ENCODE peak calls at places on chromosomes 2 and 18, in nine cellular contexts. S is tibial artery, J is osteoblast, H is H9, G is transverse colon, P is lower lobe of right lung, K is GM12878, L is heart left ventricle, F is heart right ventricle. E is an unnamed sample.
A peak's percentile ranks its signal among the peaks of the same experiment; 100 is the strongest.

GRCh38 chr2:96537734-96538486 is 1.4 kb downstream of the ARID5A start:
- DNase-seq in S (no peak), J (peak; percentile 69), H (no peak), G (no peak), P (no peak), K (no peak), L (no peak), F (peak; percentile 21), E (peak; percentile 53)

GRCh38 chr2:105802587-105802986 is 57.9 kb downstream of the NCK2 start:
- DNase-seq in S (no peak), J (no peak), H (no peak), G (no peak), P (no peak), K (peak; percentile 74), L (no peak), F (no peak), E (peak; percentile 42)

GRCh38 chr18:78244779-78245178 is 734.8 kb upstream of the SALL3 start:
- DNase-seq in S (no peak), J (no peak), H (no peak), G (no peak), P (no peak), K (no peak), L (no peak), F (no peak), E (no peak)

GRCh38 chr2:130332271-130333073 is 10.2 kb upstream of the IMP4 start:
- DNase-seq in S (no peak), J (peak; percentile 97), H (peak; percentile 79), G (peak; percentile 79), P (peak; percentile 80), K (no peak), L (peak; percentile 83), F (peak; percentile 59), E (peak; percentile 61)

GRCh38 chr18:50866765-50867164 is 12.2 kb upstream of the ME2 start:
- DNase-seq in S (no peak), J (no peak), H (no peak), G (no peak), P (no peak), K (no peak), L (no peak), F (no peak), E (no peak)

GRCh38 chr2:216616083-216616678 is 17.0 kb upstream of the IGFBP2 start:
- DNase-seq in S (no peak), J (no peak), H (no peak), G (no peak), P (no peak), K (no peak), L (no peak), F (no peak), E (no peak)

GRCh38 chr2:25517701-25518100 is 155.7 kb downstream of the DTNB start:
- DNase-seq in S (no peak), J (no peak), H (no peak), G (no peak), P (no peak), K (no peak), L (no peak), F (no peak), E (no peak)

GRCh38 chr2:10305715-10306114 is 3.0 kb downstream of the HPCAL1 start:
- DNase-seq in S (no peak), J (peak; percentile 73), H (peak; percentile 64), G (peak; percentile 21), P (no peak), K (no peak), L (no peak), F (no peak), E (peak; percentile 39)

DNA sequence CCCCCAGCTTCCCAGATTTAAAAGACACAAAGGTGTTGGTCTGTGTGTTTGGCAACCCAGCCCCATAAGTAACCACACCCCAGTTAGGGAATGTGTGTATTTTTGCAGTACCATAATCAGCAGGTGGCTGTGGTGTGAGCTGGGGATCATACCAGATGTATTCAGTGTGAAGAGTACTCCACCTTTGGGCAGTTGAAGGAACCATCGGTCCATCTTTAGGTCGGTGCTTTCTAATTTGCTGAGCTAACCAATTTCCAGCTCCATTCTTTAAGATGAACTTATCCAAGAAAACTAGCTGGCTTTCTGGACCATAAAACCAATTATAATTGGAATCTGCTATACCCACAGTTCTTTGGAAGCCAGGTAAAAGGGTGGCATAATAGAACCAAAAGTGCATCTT is 3.2 kb downstream of the DSEL start:
- DNase-seq in S (no peak), J (no peak), H (no peak), G (no peak), P (no peak), K (no peak), L (no peak), F (no peak), E (no peak)
- TF ChIP-seq CTCF in S (no peak), J (peak; percentile 27), H (peak; percentile 43), G (no peak), P (no peak), K (no peak), L (no peak), F (no peak), E (no peak)

GRCh38 chr2:2156881-2157280 is 174.2 kb downstream of the MYT1L start:
- DNase-seq in S (no peak), J (no peak), H (no peak), G (no peak), P (no peak), K (no peak), L (no peak), F (no peak), E (no peak)

GRCh38 chr2:2158915-2159314 is 172.2 kb downstream of the MYT1L start:
- DNase-seq in S (no peak), J (no peak), H (no peak), G (no peak), P (no peak), K (no peak), L (no peak), F (no peak), E (no peak)

GRCh38 chr2:2157400-2157799 is 173.7 kb downstream of the MYT1L start:
- DNase-seq in S (no peak), J (no peak), H (no peak), G (no peak), P (no peak), K (no peak), L (no peak), F (no peak), E (no peak)

GRCh38 chr2:2159336-2159735 is 171.7 kb downstream of the MYT1L start:
- DNase-seq in S (no peak), J (no peak), H (no peak), G (no peak), P (no peak), K (no peak), L (no peak), F (no peak), E (no peak)

GRCh38 chr2:2158176-2158826 is 172.8 kb downstream of the MYT1L start:
- DNase-seq in S (no peak), J (no peak), H (no peak), G (no peak), P (no peak), K (no peak), L (no peak), F (no peak), E (no peak)
- H3K9me3 ChIP-seq in S (peaks cover 11% of the 10 kb centered on the region), J (peaks cover 3% of the 10 kb centered on the region), H (peaks cover 4% of the 10 kb centered on the region), G (peaks cover 11% of the 10 kb centered on the region), P (peaks cover 8% of the 10 kb centered on the region), K (no peaks in the 10 kb centered on the region), L (peaks cover 2% of the 10 kb centered on the region), F (peaks cover 5% of the 10 kb centered on the region), E (peaks cover 3% of the 10 kb centered on the region)

GRCh38 chr2:160338891-160339290 is 138.8 kb upstream of the ITGB6 start:
- DNase-seq in S (peak; percentile 61), J (no peak), H (no peak), G (peak; percentile 22), P (no peak), K (no peak), L (no peak), F (peak; percentile 36), E (no peak)

GRCh38 chr2:160337728-160338127 is 137.7 kb upstream of the ITGB6 start:
- DNase-seq in S (no peak), J (no peak), H (no peak), G (no peak), P (no peak), K (no peak), L (no peak), F (no peak), E (no peak)

GRCh38 chr2:160336091-160336490 is 136.0 kb upstream of the ITGB6 start:
- DNase-seq in S (no peak), J (no peak), H (no peak), G (no peak), P (no peak), K (no peak), L (no peak), F (no peak), E (no peak)

GRCh38 chr2:160339726-160340125 is 139.7 kb upstream of the ITGB6 start:
- DNase-seq in S (no peak), J (no peak), H (no peak), G (no peak), P (no peak), K (no peak), L (no peak), F (no peak), E (no peak)

GRCh38 chr2:160339291-160339690 is 139.2 kb upstream of the ITGB6 start:
- DNase-seq in S (no peak), J (no peak), H (no peak), G (no peak), P (no peak), K (no peak), L (no peak), F (no peak), E (no peak)
- H3K27ac ChIP-seq in S (no peak overlapping the region), J (no peak overlapping the region), H (no peak overlapping the region), G (peak overlapping the region; percentile 59), P (no peak overlapping the region), K (no peak overlapping the region), L (peak overlapping the region; percentile 42), F (no peak overlapping the region), E (no peak overlapping the region)

GRCh38 chr18:59699061-59699460 is 1.8 kb upstream of the CCBE1 start:
- DNase-seq in S (no peak), J (no peak), H (no peak), G (no peak), P (no peak), K (no peak), L (no peak), F (no peak), E (no peak)

GRCh38 chr18:59695551-59695950 is 1.7 kb downstream of the CCBE1 start:
- DNase-seq in S (no peak), J (no peak), H (no peak), G (no peak), P (no peak), K (no peak), L (no peak), F (no peak), E (no peak)

GRCh38 chr18:59694824-59695223 is 2.4 kb downstream of the CCBE1 start:
- DNase-seq in S (no peak), J (no peak), H (no peak), G (no peak), P (no peak), K (no peak), L (no peak), F (no peak), E (no peak)

GRCh38 chr18:59697236-59697932 is at the start of gene CCBE1:
- DNase-seq in S (no peak), J (peak; percentile 95), H (peak; percentile 86), G (peak; percentile 72), P (peak; percentile 71), K (no peak), L (peak; percentile 80), F (peak; percentile 15), E (no peak)

DNA sequence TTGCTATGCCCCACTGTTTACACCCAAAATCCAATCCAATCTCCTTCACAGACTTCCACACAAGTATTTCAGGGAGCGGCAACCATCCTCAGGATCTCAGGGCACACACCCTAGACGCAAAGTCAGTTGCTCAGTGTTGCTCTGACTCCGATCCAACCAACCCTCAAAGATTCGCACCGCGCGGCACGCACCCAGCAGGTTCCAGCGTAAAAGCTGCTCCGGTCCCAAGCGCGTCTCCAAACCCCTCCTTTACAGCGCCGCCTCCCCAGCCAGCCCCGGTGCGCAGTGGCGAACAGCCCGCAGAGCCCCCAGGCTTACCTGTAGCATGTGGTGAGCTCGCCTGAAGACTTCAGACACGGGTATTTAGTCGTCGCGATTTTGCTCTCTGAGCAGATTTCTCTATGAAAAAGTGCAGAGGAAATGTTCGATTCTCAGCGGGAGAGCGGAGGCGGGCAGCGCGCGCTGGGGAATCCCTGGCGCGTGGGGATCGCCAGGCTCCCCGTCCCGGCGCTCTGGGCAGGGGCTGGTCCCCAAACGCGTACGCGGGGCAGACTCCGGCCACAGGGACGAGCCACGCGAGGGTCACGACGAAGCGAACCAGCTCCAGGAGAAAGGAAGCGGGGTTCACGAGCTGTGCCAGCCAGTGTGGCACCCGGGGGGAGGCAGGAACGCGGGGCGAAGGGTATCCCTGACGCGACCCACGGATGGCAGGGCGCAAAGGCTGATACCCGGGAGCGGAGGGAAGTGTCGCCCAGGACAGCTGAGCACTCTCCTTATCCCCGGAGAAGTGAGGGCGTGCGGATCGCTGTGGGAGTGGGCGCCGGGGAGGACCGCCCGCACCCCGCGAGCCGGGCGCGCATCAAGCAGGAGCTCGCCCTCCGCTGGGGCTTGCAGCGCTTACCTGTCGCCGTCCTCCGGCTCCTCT is 650 bp downstream of the CCBE1 start:
- DNase-seq in S (no peak), J (no peak), H (peak; percentile 74), G (peak; percentile 10), P (no peak), K (no peak), L (no peak), F (no peak), E (no peak)
- TF ChIP-seq CTCF in S (no peak), J (no peak), H (no peak), G (no peak), P (no peak), K (no peak), L (no peak), F (no peak), E (no peak)

E was measured in CD4-positive, alpha-beta T cell.